ENCODE peak calls at places on chromosomes 5 and 9, in five cellular contexts. U is fibroblast of pulmonary artery, Q is HL-60, R is heart right ventricle, E is left ventricle myocardium inferior. M is an unnamed sample.

GRCh38 chr9:93184439-93185221 is 691 bp downstream of the WNK2 start:
- DNase-seq in Q (no peak), R (no peak), U (no peak), E (no peak), M (no peak)

GRCh38 chr5:157563373-157564148 is 12.0 kb downstream of the ADAM19 start:
- DNase-seq in R (no peak), U (peak), E (no peak), Q (no peak), M (no peak)

GRCh38 chr9:101121836-101122399 is 93.4 kb downstream of the PLPPR1 start:
- DNase-seq in Q (no peak), E (no peak), U (no peak), R (no peak), M (no peak)

GRCh38 chr5:149260761-149261160 is 10.9 kb upstream of the AFAP1L1 start:
- DNase-seq in R (no peak), U (no peak), E (no peak), Q (no peak), M (no peak)

GRCh38 chr9:23683476-23684095 is 142.5 kb downstream of the ELAVL2 start:
- DNase-seq in Q (no peak), R (no peak), U (no peak), E (no peak), M (no peak)

GRCh38 chr5:33834334-33834733 is 57.5 kb downstream of the ADAMTS12 start:
- DNase-seq in R (no peak), U (peak), Q (no peak), E (no peak), M (no peak)

GRCh38 chr9:4855861-4856260 is 63.1 kb downstream of the RCL1 start:
- DNase-seq in U (no peak), E (no peak), R (no peak), Q (no peak), M (no peak)

GRCh38 chr9:77965445-77965844 is 66.2 kb downstream of the GNAQ start:
- DNase-seq in Q (no peak), R (no peak), U (no peak), E (no peak), M (no peak)

GRCh38 chr5:71971862-71972261 is 135.4 kb upstream of the MAP1B start:
- DNase-seq in E (no peak), U (no peak), Q (no peak), R (no peak), M (no peak)

GRCh38 chr9:106693546-106693945 is 169.4 kb upstream of the ZNF462 start:
- DNase-seq in E (no peak), R (no peak), U (no peak), Q (no peak), M (no peak)

GRCh38 chr5:7902201-7902600 is 33.3 kb downstream of the MTRR start:
- DNase-seq in Q (no peak), R (no peak), E (no peak), U (peak), M (no peak)

GRCh38 chr9:86202338-86202882 is 57.0 kb downstream of the C9orf153 start:
- DNase-seq in E (no peak), R (peak), Q (peak), U (peak), M (no peak)

GRCh38 chr5:64074533-64074932 is 91.1 kb upstream of the RNF180 start:
- DNase-seq in Q (peak), R (no peak), U (peak), E (no peak), M (peak)

GRCh38 chr5:95973793-95974325 is 12.2 kb upstream of the ELL2 start:
- DNase-seq in R (no peak), E (no peak), U (peak), Q (no peak), M (no peak)

GRCh38 chr5:61069150-61069549 is 93.1 kb downstream of the SMIM15 start:
- DNase-seq in E (no peak), U (no peak), R (no peak), Q (no peak), M (no peak)

GRCh38 chr5:181185560-181185959 is 19.4 kb downstream of the TRIM7 start:
- DNase-seq in R (no peak), Q (no peak), U (no peak), E (no peak), M (no peak)

GRCh38 chr9:121360975-121361374 is 9.1 kb downstream of the STOM start:
- DNase-seq in Q (no peak), E (no peak), R (no peak), U (peak), M (peak)

GRCh38 chr5:57768771-57769170 is 286.2 kb upstream of the ACTBL2 start:
- DNase-seq in U (no peak), R (no peak), Q (no peak), E (no peak), M (no peak)

GRCh38 chr5:111472579-111472978 is 39.8 kb downstream of the STARD4 start:
- DNase-seq in Q (peak), R (no peak), U (no peak), E (no peak), M (no peak)

GRCh38 chr5:180830253-180831138 is 27.9 kb upstream of the MGAT1 start:
- DNase-seq in R (peak), U (peak), Q (no peak), E (peak), M (no peak)

GRCh38 chr9:75812139-75812538 is 78.3 kb upstream of the PCSK5 start:
- DNase-seq in R (no peak), U (no peak), Q (peak), E (no peak), M (no peak)

GRCh38 chr5:136027316-136027715 is 1.5 kb upstream of the TGFBI start:
- DNase-seq in R (no peak), E (no peak), Q (no peak), U (no peak), M (no peak)

GRCh38 chr5:133409210-133409674 is 203.1 kb downstream of the FSTL4 start:
- DNase-seq in U (no peak), R (no peak), E (no peak), Q (no peak), M (no peak)

GRCh38 chr9:123609844-123610243 is 253.8 kb downstream of the CRB2 start:
- DNase-seq in U (peak), Q (no peak), E (no peak), R (no peak), M (no peak)

GRCh38 chr9:16869140-16869903 is 1.1 kb downstream of the BNC2 start:
- DNase-seq in R (no peak), Q (no peak), U (peak), E (no peak), M (no peak)
- H3K4me3 ChIP-seq in R (peak), Q (no peak), U (peak), E (peak), M (peak)

DNA sequence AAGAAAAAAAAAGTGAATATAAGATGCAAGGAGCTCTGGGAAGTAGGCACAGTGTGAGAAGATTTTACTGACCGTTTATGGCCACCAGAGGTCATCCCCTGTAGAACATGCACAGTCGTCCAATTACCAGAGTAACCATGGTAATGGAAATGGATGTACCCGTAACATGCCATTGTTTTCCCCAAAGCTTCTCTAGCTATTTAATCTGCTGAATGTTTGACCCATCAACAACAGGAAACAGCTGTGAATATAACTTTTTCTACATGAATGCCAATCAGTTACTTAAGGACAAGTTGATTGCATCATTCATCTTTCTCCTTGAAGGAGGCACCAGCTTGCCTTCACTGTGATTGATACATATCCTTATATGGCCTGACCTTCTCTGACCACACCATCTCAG is 1967.0 kb upstream of the CDH9 start:
- DNase-seq in Q (no peak), E (no peak), R (no peak), U (no peak), M (peak)
- TF ChIP-seq CTCF in Q (no peak), E (no peak), R (no peak), U (no peak), M (peak)

GRCh38 chr5:73037545-73037944 is 81.7 kb downstream of the FCHO2 start:
- DNase-seq in Q (no peak), U (no peak), E (no peak), R (no peak), M (no peak)

GRCh38 chr5:73039082-73039481 is 81.3 kb upstream of the TMEM171 start:
- DNase-seq in Q (peak), R (no peak), E (no peak), U (no peak), M (no peak)

GRCh38 chr5:73045623-73046022 is 74.8 kb upstream of the TMEM171 start:
- DNase-seq in Q (no peak), E (no peak), U (no peak), R (no peak), M (no peak)

GRCh38 chr5:73042993-73043392 is 77.4 kb upstream of the TMEM171 start:
- DNase-seq in U (no peak), E (no peak), Q (no peak), R (no peak), M (no peak)
- H3K4me3 ChIP-seq in U (no peak), E (no peak), Q (no peak), R (no peak), M (no peak)

GRCh38 chr5:13976867-13977479 is 32.5 kb upstream of the DNAH5 start:
- DNase-seq in E (no peak), U (peak), Q (peak), R (no peak), M (peak)
- TF ChIP-seq CTCF in E (peak), U (peak), Q (no peak), R (peak), M (peak)

DNA sequence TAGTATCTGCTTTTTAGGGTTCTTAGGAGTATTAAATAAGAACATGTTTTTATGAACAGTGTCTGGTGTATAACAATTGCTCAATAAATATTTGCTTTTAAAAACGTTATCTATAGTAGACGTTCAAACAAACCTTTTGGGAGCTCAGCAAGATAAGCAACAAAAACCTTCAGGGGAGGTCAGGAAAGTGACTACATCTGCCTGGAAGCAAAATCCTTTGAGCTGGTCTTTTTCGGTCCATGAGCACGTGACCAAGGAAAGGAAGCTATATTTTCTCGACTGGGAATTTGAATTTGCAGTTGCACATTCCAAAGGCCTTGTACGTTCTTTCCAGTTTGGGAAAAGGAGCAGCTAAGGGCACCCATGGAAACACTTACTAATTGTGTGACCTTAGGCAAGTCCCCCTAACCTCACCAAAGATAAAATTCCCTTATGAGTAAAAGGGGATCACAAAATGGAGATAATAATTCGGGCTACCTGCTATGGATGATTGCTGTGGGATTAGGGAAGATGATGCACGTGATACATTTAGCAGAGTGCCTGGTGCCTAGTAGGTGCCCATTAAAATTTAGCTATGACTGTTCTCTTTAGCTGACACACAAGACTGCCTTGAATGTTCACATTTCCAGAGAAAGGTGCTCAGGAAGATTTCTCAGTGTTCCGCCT is 45.4 kb downstream of the PTTG1 start:
- DNase-seq in E (no peak), Q (no peak), U (peak), R (peak), M (no peak)
- H3K4me3 ChIP-seq in E (peak), Q (no peak), U (no peak), R (peak), M (no peak)

DNA sequence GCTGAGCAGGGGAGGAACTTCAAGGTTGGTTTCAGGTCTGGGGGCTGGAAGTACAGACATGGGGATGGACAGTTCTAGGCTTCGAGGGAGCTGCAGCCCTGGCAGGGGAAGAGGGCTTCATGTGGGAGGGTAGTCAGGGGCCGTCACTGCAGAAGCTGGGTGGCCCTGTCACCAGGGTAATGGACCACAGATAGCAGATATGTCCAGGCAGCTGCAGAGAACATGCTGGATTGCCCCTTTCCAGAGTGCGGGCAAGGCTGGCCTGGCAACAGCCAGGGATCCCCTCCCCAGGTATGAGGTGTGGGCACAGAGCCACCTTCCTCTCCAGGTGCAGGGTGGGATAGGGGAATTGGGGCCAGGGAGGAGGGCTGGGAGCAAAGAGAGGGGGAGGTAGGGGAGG is 206.5 kb downstream of the GADD45G start:
- DNase-seq in Q (no peak), E (no peak), U (no peak), R (no peak), M (no peak)
- TF ChIP-seq CTCF in Q (no peak), E (no peak), U (no peak), R (no peak), M (no peak)

GRCh38 chr5:39159986-39160490 is 59.3 kb downstream of the FYB1 start:
- DNase-seq in U (no peak), Q (no peak), E (no peak), R (no peak), M (no peak)
- H3K4me3 ChIP-seq in U (no peak), Q (no peak), E (no peak), R (no peak), M (no peak)

GRCh38 chr5:173644700-173645436 is 28.4 kb upstream of the BOD1 start:
- DNase-seq in E (no peak), Q (no peak), U (peak), R (no peak), M (no peak)

GRCh38 chr5:173645437-173645807 is 29.0 kb upstream of the BOD1 start:
- DNase-seq in Q (no peak), R (no peak), E (no peak), U (peak), M (peak)

GRCh38 chr5:173642191-173642816 is 25.9 kb upstream of the BOD1 start:
- DNase-seq in U (no peak), E (no peak), R (no peak), Q (no peak), M (no peak)

GRCh38 chr5:173642895-173643481 is 26.5 kb upstream of the BOD1 start:
- DNase-seq in Q (no peak), E (no peak), U (no peak), R (no peak), M (no peak)

DNA sequence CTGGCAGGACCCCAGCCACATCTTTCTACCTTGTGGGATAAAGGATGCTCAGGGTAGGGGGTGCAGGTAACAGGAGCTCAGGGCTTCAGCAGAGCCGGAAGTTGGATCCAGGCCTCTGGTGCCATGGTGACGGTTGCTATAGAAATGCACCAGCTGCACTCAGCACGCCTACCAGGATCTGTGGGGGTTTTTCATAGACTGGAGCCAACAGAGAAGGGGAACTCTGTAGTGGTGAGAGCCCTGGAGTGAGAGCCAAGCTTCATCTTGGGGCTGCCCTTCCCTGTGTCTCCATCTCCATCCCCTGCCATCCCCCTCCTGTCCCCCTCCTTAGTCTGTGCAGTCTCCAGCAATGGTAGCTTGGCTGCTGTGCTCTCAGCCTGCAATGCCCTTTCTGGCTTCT is 27.5 kb upstream of the BOD1 start:
- DNase-seq in E (no peak), U (peak), Q (no peak), R (no peak), M (no peak)
- TF ChIP-seq CTCF in E (no peak), U (no peak), Q (no peak), R (no peak), M (no peak)